ENCODE peak calls at places on chromosomes 1 and 21, in ten cellular contexts. X, S, V, J, C, B, L, I, W and D are unnamed samples.

GRCh38 chr1:167066333-167067122 is 23.6 kb downstream of the GPA33 start:
- DNase-seq in X (peak; percentile 43), S (peak; percentile 84), V (peak; percentile 15), J (peak; percentile 35), C (peak; percentile 68), B (peak; percentile 21), L (no peak), I (peak; percentile 85), W (peak; percentile 49), D (peak; percentile 90)

GRCh38 chr1:172549621-172550280 is 16.8 kb downstream of the SUCO start:
- DNase-seq in X (peak; percentile 8), S (peak; percentile 4), V (no peak), J (no peak), C (no peak), B (no peak), L (no peak), I (no peak), W (no peak), D (no peak)

GRCh38 chr1:161440312-161440894 is 64.9 kb upstream of the FCGR2A start:
- DNase-seq in X (peak; percentile 51), S (peak; percentile 84), V (peak; percentile 53), J (no peak), C (no peak), B (no peak), L (no peak), I (peak; percentile 89), W (no peak), D (peak; percentile 85)

GRCh38 chr1:241253491-241253890 is 103.5 kb downstream of the RGS7 start:
- DNase-seq in X (no peak), S (peak; percentile 29), V (peak; percentile 1), J (no peak), C (no peak), B (no peak), L (no peak), I (no peak), W (no peak), D (no peak)

GRCh38 chr1:220441211-220441610 is 86.7 kb upstream of the MARK1 start:
- DNase-seq in X (no peak), S (peak; percentile 80), V (no peak), J (no peak), C (no peak), B (no peak), L (no peak), I (no peak), W (no peak), D (no peak)

GRCh38 chr1:107358611-107359342 is 217.9 kb downstream of the NTNG1 start:
- DNase-seq in X (no peak), S (no peak), V (no peak), J (no peak), C (no peak), B (no peak), L (no peak), I (no peak), W (no peak), D (no peak)

GRCh38 chr1:159835366-159835765 is 8.7 kb downstream of the SLAMF8 start:
- DNase-seq in X (no peak), S (no peak), V (no peak), J (no peak), C (no peak), B (no peak), L (no peak), I (no peak), W (no peak), D (no peak)

GRCh38 chr1:237111807-237112206 is 69.8 kb downstream of the RYR2 start:
- DNase-seq in X (no peak), S (no peak), V (no peak), J (no peak), C (no peak), B (no peak), L (no peak), I (no peak), W (no peak), D (no peak)

GRCh38 chr1:214660900-214661299 is 57.9 kb downstream of the CENPF start:
- DNase-seq in X (peak; percentile 33), S (peak; percentile 42), V (peak; percentile 96), J (no peak), C (peak; percentile 29), B (no peak), L (peak; percentile 70), I (peak; percentile 39), W (peak; percentile 81), D (no peak)

GRCh38 chr1:230825061-230825803 is 43.1 kb downstream of the C1orf198 start:
- DNase-seq in X (peak; percentile 49), S (peak; percentile 97), V (peak; percentile 86), J (no peak), C (peak; percentile 75), B (no peak), L (no peak), I (no peak), W (peak; percentile 57), D (no peak)

GRCh38 chr1:113399063-113399583 is 8.8 kb downstream of the MAGI3 start:
- DNase-seq in X (no peak), S (no peak), V (no peak), J (no peak), C (no peak), B (no peak), L (no peak), I (no peak), W (no peak), D (no peak)

DNA sequence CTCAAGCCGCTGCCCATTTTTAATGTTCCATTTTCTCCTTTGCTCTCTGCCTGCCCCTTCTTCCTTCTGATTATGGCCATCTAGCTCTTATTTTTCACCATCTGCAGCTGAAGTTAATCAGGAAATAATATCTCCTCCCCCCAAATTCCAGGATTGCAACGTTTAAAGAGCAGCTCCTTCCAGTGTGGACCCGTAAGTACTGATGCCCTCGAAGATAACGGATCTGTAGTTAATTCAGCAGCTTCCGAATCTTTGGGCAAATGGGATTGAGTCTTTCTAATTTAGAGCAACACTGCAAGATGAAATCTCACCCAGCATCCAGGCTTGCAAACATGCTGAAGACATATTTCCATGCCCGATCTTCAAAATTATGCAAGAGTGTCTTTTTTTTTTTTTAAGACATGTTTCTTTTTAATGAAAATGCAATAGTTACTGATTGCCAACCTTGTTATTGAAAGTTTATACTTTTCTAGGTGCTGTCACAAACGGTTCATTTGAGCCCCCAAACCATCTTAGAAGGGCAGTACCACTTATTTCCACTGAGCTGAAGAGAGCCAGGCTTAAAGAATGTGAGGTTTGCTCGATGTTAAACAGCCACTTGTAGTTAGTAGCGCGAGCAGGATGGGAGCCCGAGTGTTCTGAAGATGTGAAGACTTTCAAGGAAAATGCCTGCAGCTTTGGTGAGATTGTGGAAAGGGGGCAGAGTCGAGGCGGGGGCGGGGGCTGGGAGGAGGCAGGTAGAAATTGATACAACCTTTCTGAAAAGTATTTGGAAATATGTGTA is 10.9 kb upstream of the RCAN3 start:
- DNase-seq in X (no peak), S (no peak), V (no peak), J (no peak), C (no peak), B (no peak), L (no peak), I (peak; percentile 66), W (no peak), D (no peak)
- TF ChIP-seq CTCF in X (no peak), S (no peak), V (no peak), J (no peak), C (no peak), B (no peak), L (no peak), I (peak; percentile 10), W (peak; percentile 20), D (no peak)

DNA sequence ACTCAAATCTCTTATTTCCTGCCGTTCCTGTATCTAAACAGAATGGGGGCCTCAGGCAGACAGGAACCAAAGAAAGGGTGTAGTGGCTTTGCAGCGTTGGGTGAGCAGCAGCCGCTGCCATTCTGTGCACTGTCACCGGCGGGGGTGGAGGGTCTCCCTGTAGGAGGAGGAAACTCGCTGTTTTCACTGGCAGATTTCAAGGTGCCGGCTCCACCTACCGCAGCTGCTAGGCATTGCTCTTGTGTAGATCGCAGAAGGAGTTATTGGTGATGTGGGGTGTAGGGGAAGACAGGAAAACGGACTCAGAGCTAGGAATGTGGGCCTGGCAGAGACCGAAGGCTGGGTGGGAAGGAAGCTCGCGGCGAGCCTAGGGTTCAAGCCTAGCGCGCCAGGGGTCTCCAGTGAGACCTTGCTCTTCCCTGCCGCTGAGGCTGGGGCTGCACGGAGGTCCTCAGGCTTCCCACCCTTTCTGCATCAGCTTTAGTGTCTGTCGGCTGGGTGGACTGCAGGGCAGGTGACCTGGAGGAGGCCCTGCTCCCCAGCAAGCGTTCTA is 20.8 kb downstream of the ATP5PO start:
- DNase-seq in X (peak; percentile 92), S (peak; percentile 68), V (peak; percentile 89), J (peak; percentile 27), C (peak; percentile 53), B (peak; percentile 50), L (peak; percentile 71), I (peak; percentile 95), W (peak; percentile 90), D (peak; percentile 72)
- TF ChIP-seq CTCF in X (peak; percentile 75), S (peak; percentile 36), V (peak; percentile 87), J (peak; percentile 38), C (peak; percentile 53), B (peak; percentile 72), L (peak; percentile 83), I (peak; percentile 45), W (peak; percentile 95), D (peak; percentile 57)

DNA sequence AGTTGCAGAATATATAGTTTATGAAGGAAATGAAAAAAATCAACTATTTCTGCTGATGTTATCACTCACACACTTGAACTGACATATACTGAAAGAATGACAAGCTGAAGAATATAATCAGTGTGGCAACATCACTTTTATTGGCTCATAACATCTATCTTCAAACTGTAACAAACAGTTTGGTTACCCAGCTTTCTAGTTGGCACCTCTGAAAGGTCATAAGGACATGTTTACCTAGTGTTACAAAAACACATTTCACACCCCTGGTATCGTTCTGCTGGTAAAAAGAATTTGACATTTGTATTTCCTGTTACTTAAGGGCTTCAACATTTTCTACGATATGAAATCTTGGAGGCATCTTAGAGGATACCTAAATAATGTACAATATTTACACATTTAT is 1267.0 kb upstream of the NCAM2 start:
- DNase-seq in X (no peak), S (peak; percentile 3), V (no peak), J (no peak), C (no peak), B (no peak), L (no peak), I (no peak), W (no peak), D (no peak)
- TF ChIP-seq CTCF in X (no peak), S (no peak), V (no peak), J (no peak), C (no peak), B (no peak), L (no peak), I (no peak), W (no peak), D (no peak)

DNA sequence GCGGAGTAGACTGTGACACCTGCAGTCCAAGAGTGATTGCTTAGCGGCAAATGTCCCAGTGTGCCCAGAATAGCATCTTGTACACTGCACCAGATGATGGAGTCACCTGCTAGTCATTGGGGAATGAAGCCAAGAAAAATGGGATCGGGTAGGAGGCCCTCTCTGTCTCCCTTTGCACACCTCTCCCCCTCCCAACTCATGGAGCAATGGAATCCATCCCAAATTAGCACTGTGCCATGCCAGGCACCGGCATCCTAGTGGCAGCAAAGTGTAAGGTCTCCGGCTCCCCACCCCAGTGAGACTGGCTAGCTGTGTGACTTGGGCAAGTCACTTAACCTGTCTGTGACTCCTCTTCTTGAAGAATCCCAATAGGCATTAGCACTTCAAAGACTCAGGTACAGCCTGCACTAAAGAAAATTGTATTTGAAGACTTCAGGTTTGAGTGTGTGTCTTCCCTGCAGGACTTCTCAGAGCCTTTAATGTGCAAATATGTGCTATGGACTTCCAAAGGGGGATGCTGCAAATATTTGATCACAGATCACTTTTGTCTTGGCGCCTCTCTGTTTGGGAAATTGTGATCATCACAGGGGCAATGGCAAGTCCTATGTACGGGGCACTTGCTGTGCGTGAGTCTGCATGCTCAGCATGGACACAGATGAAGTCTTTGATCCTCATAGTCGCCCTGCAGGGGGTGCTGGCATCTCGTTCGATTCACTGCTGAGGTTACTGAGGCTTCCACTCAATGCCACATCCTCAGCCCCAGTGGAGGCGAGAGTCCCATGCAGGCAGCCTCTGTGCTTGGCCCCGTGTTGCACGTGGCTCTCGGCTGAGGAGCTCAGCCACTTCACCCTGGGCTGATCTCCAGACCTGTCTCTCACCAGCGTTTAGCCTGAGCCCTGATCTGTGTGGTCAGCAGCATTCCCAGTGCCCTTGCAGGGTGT is 272.9 kb upstream of the C1orf174 start:
- DNase-seq in X (no peak), S (no peak), V (no peak), J (peak; percentile 10), C (no peak), B (no peak), L (no peak), I (no peak), W (no peak), D (peak; percentile 19)
- TF ChIP-seq CTCF in X (no peak), S (no peak), V (no peak), J (no peak), C (no peak), B (no peak), L (no peak), I (no peak), W (no peak), D (no peak)